ENCODE peak calls at places on chromosomes 12 and 14, in six cellular contexts. One of them, this sample, is unnamed.

GRCh38 chr12:21598651-21599050 is 6.0 kb downstream of the GYS2 start:
- DNase-seq in IMR-90: no peak
- DNase-seq in stomach: no peak
- DNase-seq in uterus: no peak
- DNase-seq in HepG2: no peak
- DNase-seq in right lobe of liver: no peak
- DNase-seq in this sample: no peak

GRCh38 chr14:64812412-64812811 is 67.3 kb downstream of the SPTB start:
- DNase-seq in IMR-90: no peak
- DNase-seq in stomach: peak; percentile 74
- DNase-seq in uterus: no peak
- DNase-seq in HepG2: no peak
- DNase-seq in right lobe of liver: no peak
- DNase-seq in this sample: no peak

GRCh38 chr14:54207991-54208520 is 188.8 kb upstream of the CDKN3 start:
- DNase-seq in IMR-90: no peak
- DNase-seq in stomach: no peak
- DNase-seq in uterus: no peak
- DNase-seq in HepG2: no peak
- DNase-seq in right lobe of liver: no peak
- DNase-seq in this sample: no peak

GRCh38 chr12:19783547-19784444 is 344.5 kb downstream of the AEBP2 start:
- DNase-seq in IMR-90: no peak
- DNase-seq in stomach: no peak
- DNase-seq in uterus: no peak
- DNase-seq in HepG2: no peak
- DNase-seq in right lobe of liver: no peak
- DNase-seq in this sample: no peak

GRCh38 chr14:35158491-35158890 is 36.1 kb downstream of the PRORP start:
- DNase-seq in IMR-90: no peak
- DNase-seq in stomach: no peak
- DNase-seq in uterus: no peak
- DNase-seq in HepG2: no peak
- DNase-seq in right lobe of liver: no peak
- DNase-seq in this sample: no peak

GRCh38 chr14:104383931-104384775 is 195.4 kb upstream of the C14orf180 start:
- DNase-seq in IMR-90: no peak
- DNase-seq in stomach: no peak
- DNase-seq in uterus: no peak
- DNase-seq in HepG2: no peak
- DNase-seq in right lobe of liver: no peak
- DNase-seq in this sample: no peak

GRCh38 chr12:96034631-96035282 is 630 bp downstream of the LTA4H start:
- DNase-seq in IMR-90: peak; percentile 37
- DNase-seq in stomach: no peak
- DNase-seq in uterus: peak; percentile 17
- DNase-seq in HepG2: peak; percentile 22
- DNase-seq in right lobe of liver: no peak
- DNase-seq in this sample: peak; percentile 60

GRCh38 chr12:119593578-119594398 is at the start of gene TMEM233:
- DNase-seq in IMR-90: no peak
- DNase-seq in stomach: no peak
- DNase-seq in uterus: no peak
- DNase-seq in HepG2: no peak
- DNase-seq in right lobe of liver: no peak
- DNase-seq in this sample: peak; percentile 34

GRCh38 chr12:92021665-92022033 is 124.0 kb downstream of the BTG1 start:
- DNase-seq in IMR-90: no peak
- DNase-seq in stomach: no peak
- DNase-seq in uterus: no peak
- DNase-seq in HepG2: no peak
- DNase-seq in right lobe of liver: no peak
- DNase-seq in this sample: no peak

GRCh38 chr14:34387974-34388533 is 74.0 kb downstream of the SPTSSA start:
- DNase-seq in IMR-90: no peak
- DNase-seq in stomach: no peak
- DNase-seq in uterus: no peak
- DNase-seq in HepG2: no peak
- DNase-seq in right lobe of liver: no peak
- DNase-seq in this sample: no peak

GRCh38 chr14:92946847-92947545 is 24.0 kb downstream of the CHGA start:
- DNase-seq in IMR-90: no peak
- DNase-seq in stomach: no peak
- DNase-seq in uterus: no peak
- DNase-seq in HepG2: no peak
- DNase-seq in right lobe of liver: no peak
- DNase-seq in this sample: no peak

GRCh38 chr14:59246566-59246965 is 58.1 kb downstream of the DAAM1 start:
- DNase-seq in IMR-90: no peak
- DNase-seq in stomach: no peak
- DNase-seq in uterus: no peak
- DNase-seq in HepG2: no peak
- DNase-seq in right lobe of liver: no peak
- DNase-seq in this sample: no peak

GRCh38 chr12:1047898-1048660 is 57.1 kb downstream of the ERC1 start:
- DNase-seq in IMR-90: no peak
- DNase-seq in stomach: no peak
- DNase-seq in uterus: no peak
- DNase-seq in HepG2: no peak
- DNase-seq in right lobe of liver: no peak
- DNase-seq in this sample: no peak

GRCh38 chr14:92649934-92650545 is 98.4 kb downstream of the LGMN start:
- DNase-seq in IMR-90: peak; percentile 92
- DNase-seq in stomach: peak; percentile 57
- DNase-seq in uterus: peak; percentile 73
- DNase-seq in HepG2: no peak
- DNase-seq in right lobe of liver: peak; percentile 88
- DNase-seq in this sample: peak; percentile 73

GRCh38 chr14:90698379-90698869 is 117.8 kb downstream of the TTC7B start:
- DNase-seq in IMR-90: peak; percentile 58
- DNase-seq in stomach: no peak
- DNase-seq in uterus: peak; percentile 47
- DNase-seq in HepG2: no peak
- DNase-seq in right lobe of liver: no peak
- DNase-seq in this sample: peak; percentile 87

GRCh38 chr12:72836184-72836583 is 564.0 kb downstream of the TRHDE start:
- DNase-seq in IMR-90: no peak
- DNase-seq in stomach: no peak
- DNase-seq in uterus: no peak
- DNase-seq in HepG2: no peak
- DNase-seq in right lobe of liver: no peak
- DNase-seq in this sample: no peak

GRCh38 chr14:26328766-26329165 is 269.1 kb downstream of the NOVA1 start:
- DNase-seq in IMR-90: no peak
- DNase-seq in stomach: no peak
- DNase-seq in uterus: no peak
- DNase-seq in HepG2: no peak
- DNase-seq in right lobe of liver: no peak
- DNase-seq in this sample: no peak

GRCh38 chr12:666766-667308 is 3.6 kb upstream of the NINJ2 start:
- DNase-seq in IMR-90: peak; percentile 40
- DNase-seq in stomach: no peak
- DNase-seq in uterus: no peak
- DNase-seq in HepG2: no peak
- DNase-seq in right lobe of liver: no peak
- DNase-seq in this sample: no peak

GRCh38 chr14:52391866-52392600 is 77.9 kb downstream of the PTGER2 start:
- DNase-seq in IMR-90: peak; percentile 48
- DNase-seq in stomach: no peak
- DNase-seq in uterus: no peak
- DNase-seq in HepG2: no peak
- DNase-seq in right lobe of liver: no peak
- DNase-seq in this sample: no peak
- H3K4me3 ChIP-seq in IMR-90: no peak overlapping the region
- H3K4me3 ChIP-seq in stomach: no peak overlapping the region
- H3K4me3 ChIP-seq in uterus: no peak overlapping the region
- H3K4me3 ChIP-seq in HepG2: no peak overlapping the region
- H3K4me3 ChIP-seq in right lobe of liver: no peak overlapping the region
- H3K4me3 ChIP-seq in this sample: no peak overlapping the region

DNA sequence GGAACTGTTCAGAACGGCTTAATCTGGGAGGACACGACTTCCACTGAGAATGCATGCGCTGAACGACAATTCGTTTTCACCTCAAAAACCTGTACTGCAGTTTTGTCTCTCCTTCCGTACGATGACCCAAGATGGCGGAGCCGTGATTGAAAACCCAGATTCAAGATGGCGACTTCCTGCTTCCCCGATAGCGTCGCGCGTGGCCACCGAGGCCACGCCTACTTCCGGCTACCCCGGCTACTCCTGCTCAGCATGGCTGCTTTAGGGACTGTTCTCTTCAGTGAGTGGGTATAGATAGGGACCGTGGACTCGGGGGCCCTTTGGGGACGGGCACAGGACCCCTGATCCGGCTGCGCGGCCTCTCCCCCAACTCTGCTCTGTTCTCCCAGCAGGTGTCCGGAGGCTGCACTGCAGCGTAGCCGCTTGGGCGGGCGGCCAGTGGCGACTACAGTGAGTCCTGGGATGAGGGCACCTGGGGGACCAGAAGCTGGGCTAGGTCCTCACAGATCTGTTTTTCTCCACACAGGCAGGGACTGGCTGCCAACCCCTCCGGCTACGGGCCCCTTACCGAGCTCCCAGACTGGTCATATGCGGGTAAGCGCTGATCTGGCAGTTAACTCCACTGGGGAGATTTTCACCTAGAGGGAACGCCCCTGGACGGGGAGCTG is at the start of gene MRPL52:
- DNase-seq in IMR-90: peak; percentile 87
- DNase-seq in stomach: peak; percentile 90
- DNase-seq in uterus: peak; percentile 90
- DNase-seq in HepG2: peak; percentile 97
- DNase-seq in right lobe of liver: peak; percentile 91
- DNase-seq in this sample: peak; percentile 93
- TF ChIP-seq POLR2A in IMR-90: peak; percentile 85
- TF ChIP-seq POLR2A in stomach: no peak
- TF ChIP-seq POLR2A in uterus: no peak
- TF ChIP-seq POLR2A in HepG2: peak; percentile 97
- TF ChIP-seq POLR2A in right lobe of liver: peak; percentile 40
- TF ChIP-seq POLR2A in this sample: peak; percentile 20

GRCh38 chr12:62878211-62878610 is 56.7 kb downstream of the PPM1H start:
- DNase-seq in IMR-90: no peak
- DNase-seq in stomach: no peak
- DNase-seq in uterus: no peak
- DNase-seq in HepG2: no peak
- DNase-seq in right lobe of liver: no peak
- DNase-seq in this sample: no peak

GRCh38 chr12:62879691-62880090 is 55.3 kb downstream of the PPM1H start:
- DNase-seq in IMR-90: no peak
- DNase-seq in stomach: no peak
- DNase-seq in uterus: no peak
- DNase-seq in HepG2: no peak
- DNase-seq in right lobe of liver: no peak
- DNase-seq in this sample: no peak

GRCh38 chr12:62882696-62883095 is 52.3 kb downstream of the PPM1H start:
- DNase-seq in IMR-90: no peak
- DNase-seq in stomach: no peak
- DNase-seq in uterus: no peak
- DNase-seq in HepG2: no peak
- DNase-seq in right lobe of liver: no peak
- DNase-seq in this sample: no peak

GRCh38 chr12:62885242-62885641 is 49.7 kb downstream of the PPM1H start:
- DNase-seq in IMR-90: no peak
- DNase-seq in stomach: no peak
- DNase-seq in uterus: no peak
- DNase-seq in HepG2: no peak
- DNase-seq in right lobe of liver: no peak
- DNase-seq in this sample: no peak

GRCh38 chr12:62882140-62882539 is 52.8 kb downstream of the PPM1H start:
- DNase-seq in IMR-90: no peak
- DNase-seq in stomach: no peak
- DNase-seq in uterus: no peak
- DNase-seq in HepG2: no peak
- DNase-seq in right lobe of liver: no peak
- DNase-seq in this sample: no peak
- H3K4me3 ChIP-seq in IMR-90: no peak overlapping the region
- H3K4me3 ChIP-seq in stomach: no peak overlapping the region
- H3K4me3 ChIP-seq in uterus: no peak overlapping the region
- H3K4me3 ChIP-seq in HepG2: no peak overlapping the region
- H3K4me3 ChIP-seq in right lobe of liver: no peak overlapping the region
- H3K4me3 ChIP-seq in this sample: no peak overlapping the region

DNA sequence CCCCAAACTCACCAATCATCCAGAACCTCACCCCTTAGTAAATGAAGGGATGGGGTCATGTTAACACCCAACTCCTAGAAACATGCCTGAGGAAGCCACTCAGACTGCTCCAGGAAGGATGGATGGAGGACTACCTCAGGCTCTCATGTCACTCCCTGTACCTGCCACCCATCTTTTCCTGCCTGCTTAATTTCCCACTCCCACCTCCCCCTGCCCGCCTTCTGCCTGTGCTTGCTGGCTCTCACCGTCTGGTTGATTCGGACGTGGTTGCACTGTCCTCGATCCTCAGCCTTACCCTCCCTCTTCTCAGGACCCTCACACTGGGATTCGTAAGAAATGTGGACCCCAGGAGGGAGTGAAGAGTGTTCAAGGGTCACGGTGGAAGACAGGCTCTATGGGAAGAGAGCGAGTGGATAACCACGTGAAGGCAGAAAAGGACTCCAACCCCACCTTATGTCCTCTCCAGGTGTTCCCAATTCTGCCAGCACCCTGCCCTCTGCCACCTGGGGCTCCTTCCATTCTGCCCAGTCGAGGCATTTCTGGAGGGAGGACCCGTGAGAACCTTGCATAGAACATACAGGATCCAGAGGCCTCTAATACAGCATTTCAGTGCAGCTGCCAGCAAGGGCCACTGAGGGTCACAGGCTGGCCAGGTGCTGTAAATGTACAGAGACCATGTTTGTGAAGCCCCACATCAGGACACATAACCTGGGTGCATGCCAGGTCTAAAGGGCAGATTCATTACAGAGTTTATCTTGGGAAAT is 12.9 kb downstream of the ITGB7 start:
- DNase-seq in IMR-90: no peak
- DNase-seq in stomach: no peak
- DNase-seq in uterus: no peak
- DNase-seq in HepG2: peak; percentile 50
- DNase-seq in right lobe of liver: no peak
- DNase-seq in this sample: no peak
- TF ChIP-seq POLR2A in IMR-90: no peak
- TF ChIP-seq POLR2A in stomach: no peak
- TF ChIP-seq POLR2A in uterus: no peak
- TF ChIP-seq POLR2A in HepG2: no peak
- TF ChIP-seq POLR2A in right lobe of liver: no peak
- TF ChIP-seq POLR2A in this sample: no peak

GRCh38 chr14:100375963-100376735 is 53.0 kb downstream of the SLC25A47 start:
- DNase-seq in IMR-90: peak; percentile 95
- DNase-seq in stomach: peak; percentile 95
- DNase-seq in uterus: peak; percentile 95
- DNase-seq in HepG2: peak; percentile 88
- DNase-seq in right lobe of liver: peak; percentile 93
- DNase-seq in this sample: peak; percentile 97

GRCh38 chr14:100374891-100375272 is 51.7 kb downstream of the SLC25A47 start:
- DNase-seq in IMR-90: peak; percentile 20
- DNase-seq in stomach: no peak
- DNase-seq in uterus: no peak
- DNase-seq in HepG2: no peak
- DNase-seq in right lobe of liver: no peak
- DNase-seq in this sample: no peak

GRCh38 chr14:100375273-100375962 is 52.3 kb downstream of the SLC25A47 start:
- DNase-seq in IMR-90: peak; percentile 99
- DNase-seq in stomach: peak; percentile 56
- DNase-seq in uterus: peak; percentile 73
- DNase-seq in HepG2: peak; percentile 20
- DNase-seq in right lobe of liver: peak; percentile 62
- DNase-seq in this sample: peak; percentile 80

GRCh38 chr14:100372357-100373048 is 49.4 kb downstream of the SLC25A47 start:
- DNase-seq in IMR-90: no peak
- DNase-seq in stomach: no peak
- DNase-seq in uterus: no peak
- DNase-seq in HepG2: no peak
- DNase-seq in right lobe of liver: no peak
- DNase-seq in this sample: no peak

GRCh38 chr14:100374270-100374669 is 51.1 kb downstream of the SLC25A47 start:
- DNase-seq in IMR-90: no peak
- DNase-seq in stomach: no peak
- DNase-seq in uterus: no peak
- DNase-seq in HepG2: no peak
- DNase-seq in right lobe of liver: no peak
- DNase-seq in this sample: no peak
- H3K4me3 ChIP-seq in IMR-90: peak overlapping the region; percentile 60
- H3K4me3 ChIP-seq in stomach: no peak overlapping the region
- H3K4me3 ChIP-seq in uterus: no peak overlapping the region
- H3K4me3 ChIP-seq in HepG2: no peak overlapping the region
- H3K4me3 ChIP-seq in right lobe of liver: peak overlapping the region; percentile 68
- H3K4me3 ChIP-seq in this sample: peak overlapping the region; percentile 87